ENCODE peak calls at places on chromosome 2, in five cellular contexts. T is stimulated activated CD4-positive, alpha-beta T cell treated with anti-CD3 and anti-CD28 coated beads, Interleukin-15, amount 100 ng/mL, for 24 hours; D is A172; Q is mesothelial cell of epicardium; J is fibroblast of the aortic adventitia. Z is an unnamed sample.

GRCh38 chr2:170092475-170092874 is 85.5 kb upstream of the MYO3B start:
- DNase-seq in D (no peak), T (no peak), Q (no peak), J (peak), Z (no peak)

GRCh38 chr2:234564719-234565118 is 67.8 kb upstream of the ARL4C start:
- DNase-seq in Q (no peak), T (no peak), D (peak), J (peak), Z (no peak)

GRCh38 chr2:200852605-200853004 is 11.9 kb downstream of the CLK1 start:
- DNase-seq in D (no peak), Q (no peak), J (no peak), T (no peak), Z (no peak)

GRCh38 chr2:95072424-95072823 is 46.9 kb downstream of the MAL start:
- DNase-seq in J (no peak), D (no peak), T (no peak), Q (no peak), Z (no peak)

GRCh38 chr2:189799531-189799930 is 15.3 kb downstream of the PMS1 start:
- DNase-seq in J (peak), T (no peak), Q (no peak), D (peak), Z (no peak)

GRCh38 chr2:164920430-164920829 is 34.9 kb downstream of the SLC38A11 start:
- DNase-seq in J (peak), D (peak), Q (no peak), T (no peak), Z (no peak)

GRCh38 chr2:28558918-28559317 is 63.1 kb downstream of the PLB1 start:
- DNase-seq in Q (no peak), D (no peak), T (no peak), J (peak), Z (no peak)

GRCh38 chr2:186691231-186691630 is 2.6 kb upstream of the FAM171B start:
- DNase-seq in Q (no peak), T (no peak), D (no peak), J (no peak), Z (no peak)

GRCh38 chr2:234911271-234911670 is 40.5 kb upstream of the SH3BP4 start:
- DNase-seq in J (peak), T (no peak), D (peak), Q (no peak), Z (no peak)

GRCh38 chr2:143284087-143284675 is 155.0 kb downstream of the ARHGAP15 start:
- DNase-seq in J (peak), Q (no peak), D (peak), T (peak), Z (no peak)

GRCh38 chr2:23926289-23926749 is 604 bp downstream of the ATAD2B start:
- DNase-seq in J (no peak), T (peak), Q (peak), D (no peak), Z (peak)

GRCh38 chr2:161709428-161709827 is 85.2 kb downstream of the SLC4A10 start:
- DNase-seq in T (no peak), D (no peak), Q (no peak), J (no peak), Z (no peak)

GRCh38 chr2:1674766-1675397 is 69.4 kb downstream of the PXDN start:
- DNase-seq in T (no peak), J (no peak), Q (no peak), D (no peak), Z (no peak)

GRCh38 chr2:120452131-120452530 is 106.2 kb downstream of the INHBB start:
- DNase-seq in D (no peak), J (no peak), Q (no peak), T (no peak), Z (no peak)

GRCh38 chr2:240960309-240960962 is 38.0 kb upstream of the SNED1 start:
- DNase-seq in T (no peak), Q (peak), J (peak), D (no peak), Z (peak)

GRCh38 chr2:147173186-147173575 is 671.6 kb upstream of the ACVR2A start:
- DNase-seq in D (no peak), Q (no peak), T (no peak), J (peak), Z (no peak)

GRCh38 chr2:234060236-234060635 is 9.7 kb downstream of the SPP2 start:
- DNase-seq in Q (no peak), J (no peak), D (no peak), T (no peak), Z (no peak)

GRCh38 chr2:20027715-20028434 is 15.4 kb upstream of the MATN3 start:
- DNase-seq in T (no peak), J (no peak), Q (no peak), D (peak), Z (no peak)

GRCh38 chr2:234071664-234072063 is 21.2 kb downstream of the SPP2 start:
- DNase-seq in J (no peak), D (no peak), Q (no peak), T (no peak), Z (no peak)

GRCh38 chr2:218193716-218194115 is 23.3 kb upstream of the ARPC2 start:
- DNase-seq in J (no peak), D (no peak), Q (no peak), T (no peak), Z (no peak)

GRCh38 chr2:202056611-202057010 is 16.4 kb upstream of the KIAA2012 start:
- DNase-seq in T (no peak), J (peak), D (no peak), Q (no peak), Z (no peak)

GRCh38 chr2:121550669-121551068 is 20.0 kb downstream of the RNU4ATAC start:
- DNase-seq in D (no peak), J (no peak), Q (no peak), T (no peak), Z (no peak)

GRCh38 chr2:5691659-5692529 is at the start of gene SOX11:
- DNase-seq in T (peak), J (no peak), D (peak), Q (peak), Z (no peak)

GRCh38 chr2:131058905-131059304 is 34.4 kb downstream of the FAM168B start:
- DNase-seq in T (no peak), J (no peak), Q (no peak), D (no peak), Z (no peak)

GRCh38 chr2:217421834-217422233 is 562.0 kb upstream of the TNP1 start:
- DNase-seq in T (no peak), D (no peak), J (no peak), Q (no peak), Z (no peak)

GRCh38 chr2:230619471-230619870 is 93.2 kb upstream of the CAB39 start:
- DNase-seq in Q (no peak), T (no peak), J (no peak), D (no peak), Z (no peak)

Z was measured in ureter.